ENCODE peak calls at places on chromosomes 12 and 14, in five cellular contexts. One of them, this sample, is unnamed.

GRCh38 chr14:30874120-30874998 is at the start of gene COCH:
- DNase-seq in GM23338: peak; percentile 74
- DNase-seq in A549: peak; percentile 63
- DNase-seq in OCI-LY7: peak; percentile 82
- DNase-seq in IMR-90: no peak
- DNase-seq in this sample: peak; percentile 18

GRCh38 chr12:2080604-2081003 is 27.8 kb downstream of the CACNA1C start:
- DNase-seq in GM23338: no peak
- DNase-seq in A549: no peak
- DNase-seq in OCI-LY7: no peak
- DNase-seq in IMR-90: no peak
- DNase-seq in this sample: no peak

GRCh38 chr12:57340104-57340503 is 89.1 kb upstream of the STAC3 start:
- DNase-seq in GM23338: peak; percentile 18
- DNase-seq in A549: peak; percentile 71
- DNase-seq in OCI-LY7: no peak
- DNase-seq in IMR-90: peak; percentile 87
- DNase-seq in this sample: peak; percentile 84

GRCh38 chr12:78269620-78270019 is 438.9 kb downstream of the NAV3 start:
- DNase-seq in GM23338: no peak
- DNase-seq in A549: no peak
- DNase-seq in OCI-LY7: no peak
- DNase-seq in IMR-90: no peak
- DNase-seq in this sample: no peak

GRCh38 chr12:84512751-84513150 is 399.8 kb downstream of the SLC6A15 start:
- DNase-seq in GM23338: no peak
- DNase-seq in A549: no peak
- DNase-seq in OCI-LY7: no peak
- DNase-seq in IMR-90: no peak
- DNase-seq in this sample: peak; percentile 3

GRCh38 chr12:27163048-27163715 is 80.8 kb upstream of the C12orf71 start:
- DNase-seq in GM23338: peak; percentile 34
- DNase-seq in A549: no peak
- DNase-seq in OCI-LY7: no peak
- DNase-seq in IMR-90: peak; percentile 69
- DNase-seq in this sample: peak; percentile 81

GRCh38 chr12:93252221-93252620 is 125.5 kb upstream of the NUDT4 start:
- DNase-seq in GM23338: no peak
- DNase-seq in A549: no peak
- DNase-seq in OCI-LY7: no peak
- DNase-seq in IMR-90: no peak
- DNase-seq in this sample: no peak

GRCh38 chr12:58557156-58557555 is 363.1 kb downstream of the LRIG3 start:
- DNase-seq in GM23338: no peak
- DNase-seq in A549: no peak
- DNase-seq in OCI-LY7: no peak
- DNase-seq in IMR-90: peak; percentile 83
- DNase-seq in this sample: peak; percentile 70

GRCh38 chr12:119020377-119021360 is 39.3 kb downstream of the SRRM4 start:
- DNase-seq in GM23338: peak; percentile 97
- DNase-seq in A549: peak; percentile 48
- DNase-seq in OCI-LY7: peak; percentile 2
- DNase-seq in IMR-90: no peak
- DNase-seq in this sample: no peak

GRCh38 chr14:65749287-65749686 is 336.8 kb downstream of the FUT8 start:
- DNase-seq in GM23338: no peak
- DNase-seq in A549: no peak
- DNase-seq in OCI-LY7: no peak
- DNase-seq in IMR-90: no peak
- DNase-seq in this sample: no peak

GRCh38 chr12:97109441-97109840 is 202.4 kb downstream of the NEDD1 start:
- DNase-seq in GM23338: no peak
- DNase-seq in A549: no peak
- DNase-seq in OCI-LY7: no peak
- DNase-seq in IMR-90: no peak
- DNase-seq in this sample: no peak

GRCh38 chr12:46363582-46364299 is 8.8 kb downstream of the SLC38A2 start:
- DNase-seq in GM23338: no peak
- DNase-seq in A549: no peak
- DNase-seq in OCI-LY7: no peak
- DNase-seq in IMR-90: no peak
- DNase-seq in this sample: no peak
- H3K4me2 ChIP-seq in GM23338: no peak overlapping the region
- H3K4me2 ChIP-seq in A549: peak overlapping the region; percentile 85
- H3K4me2 ChIP-seq in OCI-LY7: no peak overlapping the region
- H3K4me2 ChIP-seq in IMR-90: no peak overlapping the region
- H3K4me2 ChIP-seq in this sample: peak overlapping the region; percentile 72

GRCh38 chr12:117360222-117360550 is 1.2 kb downstream of the NOS1 start:
- DNase-seq in GM23338: peak; percentile 51
- DNase-seq in A549: no peak
- DNase-seq in OCI-LY7: no peak
- DNase-seq in IMR-90: no peak
- DNase-seq in this sample: no peak

GRCh38 chr12:117361312-117361670 is at the start of gene NOS1:
- DNase-seq in GM23338: peak; percentile 70
- DNase-seq in A549: no peak
- DNase-seq in OCI-LY7: no peak
- DNase-seq in IMR-90: no peak
- DNase-seq in this sample: no peak

GRCh38 chr12:117361905-117362304 is 479 bp upstream of the NOS1 start:
- DNase-seq in GM23338: peak; percentile 37
- DNase-seq in A549: no peak
- DNase-seq in OCI-LY7: no peak
- DNase-seq in IMR-90: no peak
- DNase-seq in this sample: no peak

GRCh38 chr12:117359029-117359845 is 2.2 kb downstream of the NOS1 start:
- DNase-seq in GM23338: peak; percentile 21
- DNase-seq in A549: no peak
- DNase-seq in OCI-LY7: no peak
- DNase-seq in IMR-90: no peak
- DNase-seq in this sample: no peak

GRCh38 chr12:117360551-117361311 is 695 bp downstream of the NOS1 start:
- DNase-seq in GM23338: peak; percentile 70
- DNase-seq in A549: no peak
- DNase-seq in OCI-LY7: no peak
- DNase-seq in IMR-90: no peak
- DNase-seq in this sample: no peak
- H3K4me3 ChIP-seq in GM23338: peak overlapping the region; percentile 93
- H3K4me3 ChIP-seq in A549: peak overlapping the region; percentile 66
- H3K4me3 ChIP-seq in OCI-LY7: no peak overlapping the region
- H3K4me3 ChIP-seq in IMR-90: no peak overlapping the region
- H3K4me3 ChIP-seq in this sample: no peak overlapping the region

GRCh38 chr14:97446087-97446486 is 648.9 kb downstream of the VRK1 start:
- DNase-seq in GM23338: peak; percentile 20
- DNase-seq in A549: no peak
- DNase-seq in OCI-LY7: no peak
- DNase-seq in IMR-90: no peak
- DNase-seq in this sample: no peak
- TF ChIP-seq CTCF in GM23338: peak; percentile 4
- TF ChIP-seq CTCF in A549: no peak
- TF ChIP-seq CTCF in OCI-LY7: peak; percentile 13
- TF ChIP-seq CTCF in IMR-90: no peak
- TF ChIP-seq CTCF in this sample: no peak

DNA sequence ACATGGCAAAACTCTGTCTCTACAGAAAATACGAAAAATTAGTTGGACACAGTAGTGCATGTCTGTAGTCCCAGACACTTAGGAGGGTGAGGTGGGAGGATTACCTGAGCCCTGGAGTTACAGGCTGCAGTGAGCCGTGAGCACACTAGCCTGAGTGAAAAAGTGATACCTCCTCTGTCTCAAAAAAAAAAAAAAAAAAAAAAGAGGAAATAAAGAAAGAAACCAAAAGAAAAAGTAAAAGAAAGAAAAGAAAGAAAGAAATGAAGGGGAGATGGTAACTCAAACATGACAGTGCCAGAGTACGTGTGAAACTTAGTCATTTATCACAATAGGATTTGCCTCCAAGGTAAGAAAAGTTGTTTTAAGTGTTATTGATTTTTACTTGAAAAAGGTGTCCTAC is 407.0 kb upstream of the MGAT4C start:
- DNase-seq in GM23338: no peak
- DNase-seq in A549: no peak
- DNase-seq in OCI-LY7: no peak
- DNase-seq in IMR-90: no peak
- DNase-seq in this sample: no peak
- H3K4me2 ChIP-seq in GM23338: no peak overlapping the region
- H3K4me2 ChIP-seq in A549: no peak overlapping the region
- H3K4me2 ChIP-seq in OCI-LY7: no peak overlapping the region
- H3K4me2 ChIP-seq in IMR-90: no peak overlapping the region
- H3K4me2 ChIP-seq in this sample: no peak overlapping the region

GRCh38 chr12:3885179-3886094 is 12.2 kb upstream of the PARP11 start:
- DNase-seq in GM23338: peak; percentile 75
- DNase-seq in A549: peak; percentile 40
- DNase-seq in OCI-LY7: peak; percentile 47
- DNase-seq in IMR-90: peak; percentile 48
- DNase-seq in this sample: peak; percentile 77
- H3K4me3 ChIP-seq in GM23338: no peak overlapping the region
- H3K4me3 ChIP-seq in A549: no peak overlapping the region
- H3K4me3 ChIP-seq in OCI-LY7: no peak overlapping the region
- H3K4me3 ChIP-seq in IMR-90: peak overlapping the region; percentile 55
- H3K4me3 ChIP-seq in this sample: peak overlapping the region; percentile 63

GRCh38 chr14:38210168-38210567 is 2.5 kb downstream of the SSTR1 start:
- DNase-seq in GM23338: peak; percentile 50
- DNase-seq in A549: peak; percentile 24
- DNase-seq in OCI-LY7: no peak
- DNase-seq in IMR-90: peak; percentile 86
- DNase-seq in this sample: peak; percentile 50

GRCh38 chr14:38207830-38208815 is at the start of gene SSTR1:
- DNase-seq in GM23338: peak; percentile 68
- DNase-seq in A549: no peak
- DNase-seq in OCI-LY7: no peak
- DNase-seq in IMR-90: no peak
- DNase-seq in this sample: peak; percentile 28

GRCh38 chr14:38207342-38207741 is 362 bp upstream of the SSTR1 start:
- DNase-seq in GM23338: no peak
- DNase-seq in A549: no peak
- DNase-seq in OCI-LY7: no peak
- DNase-seq in IMR-90: no peak
- DNase-seq in this sample: no peak

GRCh38 chr14:38209572-38210159 is 2.0 kb downstream of the SSTR1 start:
- DNase-seq in GM23338: peak; percentile 33
- DNase-seq in A549: no peak
- DNase-seq in OCI-LY7: no peak
- DNase-seq in IMR-90: no peak
- DNase-seq in this sample: peak; percentile 11

DNA sequence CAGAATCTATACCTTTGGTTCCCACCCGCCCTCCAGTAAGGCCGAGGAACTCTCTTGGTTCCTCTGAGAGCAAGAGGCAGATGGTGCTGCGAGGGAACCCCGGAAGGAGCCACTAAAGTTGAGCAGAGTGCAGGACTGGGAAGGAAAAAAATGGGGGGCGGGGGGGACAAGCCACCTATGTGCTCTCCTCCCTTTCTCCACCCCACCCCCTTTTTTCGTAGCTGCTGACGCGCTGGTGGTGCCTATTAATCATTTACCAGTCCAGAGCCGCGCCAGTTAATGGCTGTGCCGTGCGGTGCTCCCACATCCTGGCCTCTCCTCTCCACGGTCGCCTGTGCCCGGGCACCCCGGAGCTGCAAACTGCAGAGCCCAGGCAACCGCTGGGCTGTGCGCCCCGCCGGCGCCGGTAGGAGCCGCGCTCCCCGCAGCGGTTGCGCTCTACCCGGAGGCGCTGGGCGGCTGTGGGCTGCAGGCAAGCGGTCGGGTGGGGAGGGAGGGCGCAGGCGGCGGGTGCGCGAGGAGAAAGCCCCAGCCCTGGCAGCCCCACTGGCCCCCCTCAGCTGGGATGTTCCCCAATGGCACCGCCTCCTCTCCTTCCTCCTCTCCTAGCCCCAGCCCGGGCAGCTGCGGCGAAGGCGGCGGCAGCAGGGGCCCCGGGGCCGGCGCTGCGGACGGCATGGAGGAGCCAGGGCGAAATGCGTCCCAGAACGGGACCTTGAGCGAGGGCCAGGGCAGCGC is 1.3 kb downstream of the SSTR1 start:
- DNase-seq in GM23338: peak; percentile 70
- DNase-seq in A549: no peak
- DNase-seq in OCI-LY7: no peak
- DNase-seq in IMR-90: peak; percentile 74
- DNase-seq in this sample: peak; percentile 60
- TF ChIP-seq CTCF in GM23338: peak; percentile 41
- TF ChIP-seq CTCF in A549: no peak
- TF ChIP-seq CTCF in OCI-LY7: no peak
- TF ChIP-seq CTCF in IMR-90: peak; percentile 53
- TF ChIP-seq CTCF in this sample: peak; percentile 39